ENCODE peak calls at places on chromosomes 6 and 20, in ten cellular contexts. Q is cerebellum; F is NCI-H187 treated with DMSO at 0.1 percent for 48 hours; S is activated effector memory CD4-positive, alpha-beta T cell treated with Interleukin-2 at 50 U/mL for 16 hours; T is AG20443; A is IMR-90; X is T-helper 2 cell; G is sciatic nerve; M is thyroid gland; K is activated T-helper 9 cell treated with anti-CD3 and anti-CD28 coated beads, Interleukin-2, amount 50 U/mL, for 16 hours. P is an unnamed sample.

GRCh38 chr6:11009353-11009752 is 34.8 kb downstream of the ELOVL2 start:
- DNase-seq in Q (no peak), F (no peak), S (no peak), T (peak; percentile 56), A (peak; percentile 61), X (no peak), G (no peak), M (no peak), K (no peak), P (no peak)

GRCh38 chr6:125511809-125512341 is 210.1 kb upstream of the HDDC2 start:
- DNase-seq in Q (no peak), F (no peak), S (no peak), T (peak; percentile 12), A (no peak), X (no peak), G (no peak), M (no peak), K (no peak), P (peak; percentile 12)

GRCh38 chr6:85450578-85450884 is 648 bp downstream of the NT5E start:
- DNase-seq in Q (no peak), F (no peak), S (no peak), T (no peak), A (no peak), X (no peak), G (no peak), M (no peak), K (no peak), P (no peak)

GRCh38 chr6:137552146-137552545 is 58.0 kb upstream of the OLIG3 start:
- DNase-seq in Q (no peak), F (no peak), S (no peak), T (no peak), A (no peak), X (no peak), G (no peak), M (no peak), K (no peak), P (no peak)

GRCh38 chr6:35267897-35268296 is 8.4 kb downstream of the ZNF76 start:
- DNase-seq in Q (no peak), F (no peak), S (no peak), T (no peak), A (no peak), X (no peak), G (no peak), M (no peak), K (no peak), P (no peak)

GRCh38 chr20:50186987-50187402 is 3.6 kb upstream of the CEBPB start:
- DNase-seq in Q (no peak), F (no peak), S (no peak), T (no peak), A (no peak), X (no peak), G (no peak), M (peak; percentile 23), K (no peak), P (no peak)

GRCh38 chr6:157832250-157832967 is 9.4 kb downstream of the SNX9 start:
- DNase-seq in Q (no peak), F (no peak), S (no peak), T (no peak), A (peak; percentile 56), X (no peak), G (no peak), M (no peak), K (no peak), P (no peak)

GRCh38 chr6:112475083-112475482 is 128.0 kb downstream of the RFPL4B start:
- DNase-seq in Q (no peak), F (no peak), S (no peak), T (peak; percentile 13), A (peak; percentile 89), X (no peak), G (no peak), M (no peak), K (no peak), P (no peak)

GRCh38 chr20:20568604-20569205 is 143.7 kb downstream of the RALGAPA2 start:
- DNase-seq in Q (peak; percentile 76), F (no peak), S (no peak), T (peak; percentile 67), A (peak; percentile 58), X (no peak), G (no peak), M (no peak), K (no peak), P (peak; percentile 20)

GRCh38 chr20:51930775-51931174 is 128.5 kb upstream of the SALL4 start:
- DNase-seq in Q (no peak), F (no peak), S (no peak), T (peak; percentile 22), A (peak; percentile 68), X (no peak), G (no peak), M (no peak), K (no peak), P (no peak)

GRCh38 chr20:58014628-58015315 is 213.7 kb downstream of the ANKRD60 start:
- DNase-seq in Q (no peak), F (no peak), S (no peak), T (no peak), A (no peak), X (no peak), G (no peak), M (no peak), K (no peak), P (no peak)

GRCh38 chr6:142861711-142862110 is 83.3 kb downstream of the HIVEP2 start:
- DNase-seq in Q (peak; percentile 19), F (no peak), S (no peak), T (no peak), A (no peak), X (no peak), G (no peak), M (no peak), K (no peak), P (no peak)

GRCh38 chr6:105459884-105460283 is 57.0 kb upstream of the PREP start:
- DNase-seq in Q (no peak), F (no peak), S (no peak), T (peak; percentile 32), A (peak; percentile 35), X (no peak), G (no peak), M (no peak), K (no peak), P (no peak)

GRCh38 chr6:143575840-143576498 is 64.4 kb upstream of the FUCA2 start:
- DNase-seq in Q (no peak), F (no peak), S (no peak), T (peak; percentile 25), A (no peak), X (no peak), G (no peak), M (no peak), K (no peak), P (no peak)

GRCh38 chr6:44735631-44735963 is 348.1 kb downstream of the CDC5L start:
- DNase-seq in Q (no peak), F (no peak), S (no peak), T (peak; percentile 35), A (peak; percentile 42), X (no peak), G (no peak), M (no peak), K (peak; percentile 10), P (no peak)

GRCh38 chr6:5998741-5999687 is 7.7 kb downstream of the NRN1 start:
- DNase-seq in Q (peak; percentile 74), F (no peak), S (no peak), T (peak; percentile 68), A (no peak), X (no peak), G (peak; percentile 81), M (peak; percentile 10), K (no peak), P (no peak)

GRCh38 chr6:118548136-118548535 is at the start of gene PLN:
- DNase-seq in Q (no peak), F (no peak), S (no peak), T (no peak), A (no peak), X (no peak), G (no peak), M (no peak), K (no peak), P (no peak)

GRCh38 chr20:51529758-51530157 is 12.8 kb downstream of the NFATC2 start:
- DNase-seq in Q (no peak), F (no peak), S (peak; percentile 32), T (no peak), A (peak; percentile 61), X (peak; percentile 56), G (no peak), M (no peak), K (peak; percentile 69), P (no peak)

GRCh38 chr6:53263915-53264314 is 84.8 kb downstream of the ELOVL5 start:
- DNase-seq in Q (peak; percentile 27), F (no peak), S (no peak), T (peak; percentile 55), A (peak; percentile 62), X (no peak), G (no peak), M (peak; percentile 49), K (no peak), P (no peak)